ENCODE peak calls at places on chromosomes 6 and 20, in four cellular contexts. O is immature natural killer cell; Z is effector memory CD4-positive, alpha-beta T cell; B is thoracic aorta. C is an unnamed sample.

GRCh38 chr6:129009856-129010255 is 126.9 kb downstream of the LAMA2 start:
- DNase-seq in B (no peak), Z (no peak), O (no peak), C (no peak)

GRCh38 chr6:119742188-119742803 is 392.7 kb upstream of the MAN1A1 start:
- DNase-seq in O (peak), Z (no peak), B (no peak), C (peak)

GRCh38 chr6:131924881-131925474 is 26.2 kb downstream of the CCN2 start:
- DNase-seq in O (no peak), B (no peak), Z (no peak), C (peak)

GRCh38 chr6:54299542-54300269 is 8.5 kb upstream of the TINAG start:
- DNase-seq in O (no peak), B (no peak), Z (no peak), C (no peak)

GRCh38 chr6:40550096-40550731 is 37.0 kb downstream of the LRFN2 start:
- DNase-seq in O (peak), B (no peak), Z (no peak), C (peak)

GRCh38 chr6:106751501-106752252 is 122.3 kb downstream of the QRSL1 start:
- DNase-seq in Z (no peak), B (no peak), O (no peak), C (no peak)

GRCh38 chr6:44253307-44254101 is 3.8 kb downstream of the SLC35B2 start:
- DNase-seq in Z (peak), B (no peak), O (peak), C (no peak)

GRCh38 chr6:23561732-23562131 is 564.3 kb upstream of the NRSN1 start:
- DNase-seq in B (no peak), Z (no peak), O (no peak), C (no peak)

GRCh38 chr6:51257938-51258337 is 439.3 kb downstream of the TFAP2B start:
- DNase-seq in Z (no peak), O (no peak), B (no peak), C (no peak)

GRCh38 chr6:103177800-103178199 is 1681.9 kb downstream of the HACE1 start:
- DNase-seq in B (no peak), O (no peak), Z (no peak), C (no peak)

GRCh38 chr6:108268845-108269244 is 8.0 kb upstream of the SNX3 start:
- DNase-seq in Z (no peak), O (no peak), B (no peak), C (no peak)

GRCh38 chr6:45697605-45698004 is 318.1 kb downstream of the CLIC5 start:
- DNase-seq in B (no peak), Z (no peak), O (no peak), C (no peak)

GRCh38 chr6:28383235-28384142 is 16.1 kb downstream of the ZSCAN12 start:
- DNase-seq in B (peak), O (peak), Z (no peak), C (no peak)

GRCh38 chr6:73558624-73559398 is 38.0 kb upstream of the EEF1A1 start:
- DNase-seq in B (no peak), Z (no peak), O (no peak), C (no peak)

GRCh38 chr6:44593539-44593944 is 206.0 kb downstream of the CDC5L start:
- DNase-seq in O (peak), B (no peak), Z (no peak), C (peak)

GRCh38 chr6:165991341-165991740 is 176.3 kb downstream of the TBXT start:
- DNase-seq in O (no peak), Z (no peak), B (no peak), C (no peak)

GRCh38 chr20:7003598-7003997 is 236.1 kb downstream of the BMP2 start:
- DNase-seq in B (no peak), O (no peak), Z (no peak), C (no peak)

GRCh38 chr20:957544-957943 is 41.4 kb upstream of the ANGPT4 start:
- DNase-seq in B (no peak), O (no peak), Z (no peak), C (no peak)

GRCh38 chr6:41064841-41065240 is 7.3 kb downstream of the OARD1 start:
- DNase-seq in B (no peak), Z (no peak), O (no peak), C (no peak)

GRCh38 chr6:116386581-116387299 is 16.0 kb downstream of the DSE start:
- DNase-seq in B (no peak), O (no peak), Z (no peak), C (no peak)

GRCh38 chr6:129073651-129074419 is 190.9 kb downstream of the LAMA2 start:
- DNase-seq in B (no peak), Z (no peak), O (no peak), C (no peak)

GRCh38 chr6:156900292-156900691 is 123.1 kb downstream of the ARID1B start:
- DNase-seq in Z (no peak), O (no peak), B (no peak), C (no peak)

GRCh38 chr20:50305636-50306477 is 115.2 kb downstream of the CEBPB start:
- DNase-seq in B (no peak), O (no peak), Z (no peak), C (no peak)

GRCh38 chr6:1856381-1856780 is 246.7 kb downstream of the FOXC1 start:
- DNase-seq in B (no peak), Z (no peak), O (no peak), C (no peak)

GRCh38 chr20:35319206-35320197 is 27.3 kb upstream of the FAM83C start:
- DNase-seq in B (no peak), Z (no peak), O (no peak), C (no peak)

GRCh38 chr6:31585531-31585930 is 546 bp upstream of the LST1 start:
- DNase-seq in O (no peak), Z (no peak), B (no peak), C (peak)

GRCh38 chr6:111668410-111668809 is 62.7 kb upstream of the TRAF3IP2 start:
- DNase-seq in Z (no peak), B (no peak), O (no peak), C (no peak)

GRCh38 chr6:75204222-75204958 is 1.5 kb downstream of the COL12A1 start:
- DNase-seq in Z (no peak), O (no peak), B (no peak), C (no peak)

GRCh38 chr20:47818996-47819609 is 33.8 kb upstream of the SULF2 start:
- DNase-seq in Z (no peak), O (no peak), B (no peak), C (no peak)

GRCh38 chr6:109428889-109429477 is 11.4 kb downstream of the PPIL6 start:
- DNase-seq in Z (no peak), O (no peak), B (no peak), C (no peak)

C was measured in Jurkat, Clone E6-1.